ENCODE peak calls at places on chromosomes 13 and 19, in five cellular contexts. P, L, S, Q and M are unnamed samples.

GRCh38 chr19:52735734-52736133 is 890 bp upstream of the ZNF611 start:
- DNase-seq in Q (peak; percentile 31), S (no peak), L (no peak), P (peak; percentile 47), M (peak; percentile 69)

GRCh38 chr19:15641901-15642491 is 1.3 kb downstream of the CYP4F3 start:
- DNase-seq in Q (no peak), P (no peak), L (peak; percentile 7), S (no peak), M (no peak)

GRCh38 chr13:48590141-48590863 is 57.4 kb upstream of the RCBTB2 start:
- DNase-seq in S (no peak), P (no peak), L (no peak), Q (no peak), M (no peak)

GRCh38 chr13:29937836-29938235 is 87.4 kb upstream of the UBL3 start:
- DNase-seq in S (no peak), Q (no peak), L (no peak), P (no peak), M (no peak)

GRCh38 chr13:48112896-48113525 is 18.1 kb upstream of the MED4 start:
- DNase-seq in P (no peak), Q (no peak), S (no peak), L (no peak), M (no peak)

GRCh38 chr19:4139614-4140236 is 13.7 kb upstream of the CREB3L3 start:
- DNase-seq in L (no peak), P (peak; percentile 48), Q (peak; percentile 35), S (peak; percentile 52), M (peak; percentile 71)

GRCh38 chr13:21837841-21838551 is 167.1 kb downstream of the FGF9 start:
- DNase-seq in S (no peak), L (no peak), P (no peak), Q (no peak), M (no peak)

GRCh38 chr13:34522818-34523217 is 419.3 kb upstream of the NBEA start:
- DNase-seq in P (no peak), S (peak; percentile 23), L (no peak), Q (peak; percentile 22), M (peak; percentile 12)

GRCh38 chr19:35347930-35348298 is 212 bp downstream of the FFAR1 start:
- DNase-seq in L (no peak), Q (no peak), P (no peak), S (no peak), M (no peak)

GRCh38 chr13:66207610-66208009 is 1022.5 kb downstream of the PCDH9 start:
- DNase-seq in L (no peak), S (no peak), Q (no peak), P (no peak), M (no peak)

GRCh38 chr19:40110570-40110969 is 19.8 kb upstream of the ZNF780A start:
- DNase-seq in L (no peak), S (no peak), P (no peak), Q (no peak), M (no peak)

GRCh38 chr19:7540761-7541480 is 5.4 kb downstream of the PNPLA6 start:
- DNase-seq in S (no peak), Q (peak; percentile 36), L (no peak), P (no peak), M (peak; percentile 45)

GRCh38 chr13:108003626-108004025 is 211.7 kb downstream of the LIG4 start:
- DNase-seq in Q (no peak), L (no peak), P (no peak), S (no peak), M (peak; percentile 70)

GRCh38 chr19:58479303-58479702 is 3.2 kb downstream of the ZNF446 start:
- DNase-seq in P (no peak), S (no peak), L (no peak), Q (no peak), M (no peak)

GRCh38 chr19:43711751-43712355 is 4.0 kb upstream of the IRGC start:
- DNase-seq in P (no peak), S (no peak), Q (no peak), L (no peak), M (peak; percentile 19)

GRCh38 chr19:44723952-44724319 is 24.6 kb upstream of the BCL3 start:
- DNase-seq in P (peak; percentile 70), Q (peak; percentile 80), S (peak; percentile 79), L (no peak), M (peak; percentile 86)

DNA sequence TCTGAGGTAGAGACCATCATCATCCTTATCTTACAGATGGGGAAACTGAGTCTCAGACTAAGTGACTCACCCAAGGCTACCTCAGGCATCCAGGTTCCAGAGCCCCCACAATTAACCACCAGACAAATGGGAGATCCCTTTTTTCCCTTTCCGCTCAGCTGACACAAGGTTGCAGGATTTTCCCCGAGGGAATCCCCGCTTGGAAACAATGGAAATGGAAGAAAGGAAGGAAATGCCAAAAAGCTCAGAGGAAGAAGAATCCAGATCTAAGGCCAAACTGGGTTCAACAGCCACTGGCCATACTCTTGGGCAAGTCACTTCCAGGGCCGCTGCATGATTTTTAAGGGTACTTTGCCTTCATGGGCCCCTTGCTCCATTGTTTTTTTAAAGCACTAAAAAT is 1.6 kb downstream of the ZNF71 start:
- DNase-seq in Q (no peak), S (no peak), L (no peak), P (no peak), M (no peak)
- H3K4me3 ChIP-seq in Q (no peak overlapping the region), S (no peak overlapping the region), L (no peak overlapping the region), P (no peak overlapping the region), M (peak overlapping the region; percentile 94)

GRCh38 chr13:49855930-49856329 is 63.4 kb upstream of the KPNA3 start:
- DNase-seq in Q (no peak), P (no peak), L (no peak), S (no peak), M (peak; percentile 30)

GRCh38 chr13:49865174-49865573 is 71.0 kb downstream of the SPRYD7 start:
- DNase-seq in P (no peak), S (no peak), L (no peak), Q (no peak), M (no peak)

GRCh38 chr13:49858183-49858856 is 65.8 kb upstream of the KPNA3 start:
- DNase-seq in S (peak; percentile 95), L (no peak), P (no peak), Q (peak; percentile 90), M (peak; percentile 86)

DNA sequence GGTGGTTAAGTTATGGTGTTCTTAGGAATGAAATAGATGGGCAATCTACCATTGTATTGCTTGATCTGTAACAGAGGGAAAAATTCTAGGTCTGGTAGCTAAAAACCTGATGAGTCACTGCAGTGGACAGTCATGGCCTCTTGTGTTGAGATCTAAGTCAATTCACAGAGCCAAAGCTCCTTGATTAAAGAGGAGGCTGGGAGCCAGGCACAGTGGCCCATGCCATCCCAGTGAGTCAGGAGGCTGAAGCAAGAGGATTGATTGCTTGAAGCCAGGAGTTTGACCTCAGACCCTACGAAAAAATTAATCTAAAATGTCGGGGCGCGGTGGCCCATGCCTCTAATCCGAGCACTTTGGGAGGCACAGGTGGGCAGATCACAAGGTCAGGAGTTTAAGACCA is 67.1 kb upstream of the KPNA3 start:
- DNase-seq in L (no peak), S (peak; percentile 90), Q (peak; percentile 84), P (no peak), M (peak; percentile 78)
- H3K4me3 ChIP-seq in L (no peak overlapping the region), S (no peak overlapping the region), Q (no peak overlapping the region), P (no peak overlapping the region), M (no peak overlapping the region)

GRCh38 chr19:2331601-2332246 is 3.2 kb downstream of the SPPL2B start:
- DNase-seq in S (no peak), L (no peak), Q (no peak), P (no peak), M (no peak)
- H3K4me3 ChIP-seq in S (no peak overlapping the region), L (no peak overlapping the region), Q (no peak overlapping the region), P (no peak overlapping the region), M (no peak overlapping the region)

DNA sequence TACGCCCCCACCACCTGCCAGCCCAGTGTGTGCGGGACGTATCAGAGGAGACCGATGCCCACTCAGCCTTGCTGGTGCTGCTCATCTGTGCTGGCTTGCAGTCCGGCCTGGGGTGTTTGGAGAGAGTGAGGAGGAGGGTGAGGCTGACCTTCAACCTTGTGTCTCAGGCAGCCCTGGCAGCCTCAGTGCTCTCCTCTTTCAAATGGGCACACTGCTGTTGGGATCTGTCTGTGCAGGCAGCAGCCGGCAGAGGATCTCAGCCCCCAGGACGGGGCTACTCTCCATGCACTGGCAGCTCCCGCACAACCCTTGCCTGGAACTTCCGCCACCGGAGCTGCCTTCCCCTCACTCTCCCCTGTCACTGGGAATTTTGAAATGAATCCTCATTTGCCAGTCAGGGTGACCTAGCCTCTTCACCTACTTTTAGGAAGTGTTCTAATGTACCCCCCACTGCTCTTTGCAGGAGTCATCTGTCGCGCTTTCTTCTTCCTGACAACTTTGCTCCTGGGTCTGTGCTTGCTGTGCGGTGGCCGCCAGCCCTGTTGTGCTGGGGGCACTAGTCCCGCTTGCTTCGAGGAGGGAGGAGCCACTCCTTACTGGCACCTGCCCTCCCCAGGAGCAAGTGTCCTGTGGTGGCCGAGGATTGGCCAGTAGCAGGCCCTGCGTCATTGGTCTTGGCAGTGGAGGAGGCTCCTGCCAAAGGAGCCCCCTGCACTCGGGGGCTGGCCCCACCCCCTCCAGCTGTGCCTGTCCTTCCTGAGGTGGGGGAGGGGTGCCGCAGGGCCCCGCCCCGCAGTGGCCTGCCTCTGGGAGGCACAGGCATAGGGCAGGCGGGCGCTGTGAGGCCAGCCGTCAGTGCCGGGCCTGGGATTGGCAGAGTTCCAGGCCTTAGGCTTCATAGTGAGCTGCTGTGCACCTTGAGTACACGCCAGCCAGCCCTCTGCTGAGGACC is 53.4 kb downstream of the TSSK6 start:
- DNase-seq in Q (peak; percentile 66), L (no peak), P (peak; percentile 54), S (peak; percentile 70), M (no peak)
- H3K4me3 ChIP-seq in Q (no peak overlapping the region), L (no peak overlapping the region), P (peak overlapping the region; percentile 11), S (no peak overlapping the region), M (no peak overlapping the region)

GRCh38 chr19:18392936-18393335 is 4.5 kb downstream of the LRRC25 start:
- DNase-seq in P (no peak), L (no peak), S (no peak), Q (no peak), M (no peak)
- H3K4me3 ChIP-seq in P (no peak overlapping the region), L (no peak overlapping the region), S (no peak overlapping the region), Q (no peak overlapping the region), M (no peak overlapping the region)

DNA sequence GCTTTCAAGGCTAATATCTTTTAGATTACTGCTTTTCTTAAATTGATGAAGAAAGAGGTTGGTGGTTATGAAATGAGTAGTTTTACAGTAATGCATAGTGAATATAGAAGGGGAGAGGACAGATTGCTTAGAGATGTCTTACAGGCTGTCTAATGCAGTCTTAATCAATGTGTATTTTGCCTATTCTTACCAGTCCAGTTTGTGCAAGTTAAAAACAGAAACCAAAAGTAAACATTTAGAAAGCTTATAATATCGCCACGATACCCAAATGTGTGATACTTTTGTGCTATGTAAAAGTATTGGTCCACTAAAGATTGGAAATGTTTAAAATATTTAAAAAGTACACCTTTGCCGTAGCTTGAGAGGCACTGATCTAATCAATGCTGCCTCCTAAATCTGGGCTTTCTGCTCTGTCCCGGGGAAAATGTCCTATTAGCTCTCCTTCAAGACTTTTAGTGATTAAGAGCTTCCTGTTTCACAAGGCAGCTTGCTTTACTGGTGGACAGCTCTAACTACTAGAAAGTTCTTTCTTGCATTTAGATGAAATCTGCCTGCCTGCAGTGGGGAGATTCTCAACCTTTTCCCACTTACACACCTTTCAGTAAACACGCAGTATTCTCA is 64.7 kb downstream of the DNAJC15 start:
- DNase-seq in P (no peak), L (no peak), Q (peak; percentile 34), S (peak; percentile 66), M (peak; percentile 31)
- H3K4me3 ChIP-seq in P (no peak overlapping the region), L (peak overlapping the region; percentile 44), Q (no peak overlapping the region), S (peak overlapping the region; percentile 67), M (peak overlapping the region; percentile 51)

GRCh38 chr19:14085309-14085995 is at the start of gene C19orf67:
- DNase-seq in S (no peak), Q (no peak), P (no peak), L (no peak), M (no peak)
- H3K4me3 ChIP-seq in S (no peak within 1 kb of the TSS), Q (no peak within 1 kb of the TSS), P (no peak within 1 kb of the TSS), L (no peak within 1 kb of the TSS), M (no peak within 1 kb of the TSS)